ENCODE peak calls at places on chromosomes 13 and 19, in nine cellular contexts. One of them, this sample, is unnamed.

GRCh38 chr19:2255982-2256685 is at the start of gene JSRP1:
- DNase-seq in HS-5: no peak
- DNase-seq in upper lobe of right lung: no peak
- DNase-seq in brain pericyte: no peak
- DNase-seq in AG04450: no peak
- DNase-seq in globus pallidus: no peak
- DNase-seq in RCC 7860: no peak
- DNase-seq in right lobe of liver: no peak
- DNase-seq in iris pigment epithelial cell: no peak
- DNase-seq in this sample: no peak

GRCh38 chr13:40221460-40222201 is 444.8 kb downstream of the FOXO1 start:
- DNase-seq in HS-5: no peak
- DNase-seq in upper lobe of right lung: no peak
- DNase-seq in brain pericyte: no peak
- DNase-seq in AG04450: no peak
- DNase-seq in globus pallidus: no peak
- DNase-seq in RCC 7860: peak; percentile 38
- DNase-seq in right lobe of liver: no peak
- DNase-seq in iris pigment epithelial cell: peak; percentile 99
- DNase-seq in this sample: no peak

GRCh38 chr13:62246581-62246980 is 830.9 kb upstream of the PCDH20 start:
- DNase-seq in HS-5: no peak
- DNase-seq in upper lobe of right lung: no peak
- DNase-seq in brain pericyte: no peak
- DNase-seq in AG04450: no peak
- DNase-seq in globus pallidus: no peak
- DNase-seq in RCC 7860: no peak
- DNase-seq in right lobe of liver: no peak
- DNase-seq in iris pigment epithelial cell: no peak
- DNase-seq in this sample: no peak

GRCh38 chr13:105272660-105273631 is 1262.5 kb downstream of the EFNB2 start:
- DNase-seq in HS-5: no peak
- DNase-seq in upper lobe of right lung: no peak
- DNase-seq in brain pericyte: no peak
- DNase-seq in AG04450: no peak
- DNase-seq in globus pallidus: peak; percentile 11
- DNase-seq in RCC 7860: no peak
- DNase-seq in right lobe of liver: no peak
- DNase-seq in iris pigment epithelial cell: peak; percentile 7
- DNase-seq in this sample: no peak

GRCh38 chr13:46609726-46610125 is 56.8 kb downstream of the LRCH1 start:
- DNase-seq in HS-5: no peak
- DNase-seq in upper lobe of right lung: no peak
- DNase-seq in brain pericyte: no peak
- DNase-seq in AG04450: no peak
- DNase-seq in globus pallidus: no peak
- DNase-seq in RCC 7860: no peak
- DNase-seq in right lobe of liver: no peak
- DNase-seq in iris pigment epithelial cell: no peak
- DNase-seq in this sample: no peak

GRCh38 chr19:4578552-4579248 is 19.2 kb upstream of the SEMA6B start:
- DNase-seq in HS-5: no peak
- DNase-seq in upper lobe of right lung: no peak
- DNase-seq in brain pericyte: no peak
- DNase-seq in AG04450: no peak
- DNase-seq in globus pallidus: no peak
- DNase-seq in RCC 7860: no peak
- DNase-seq in right lobe of liver: no peak
- DNase-seq in iris pigment epithelial cell: no peak
- DNase-seq in this sample: no peak

GRCh38 chr19:6030214-6030507 is 52.2 kb upstream of the RANBP3 start:
- DNase-seq in HS-5: peak; percentile 70
- DNase-seq in upper lobe of right lung: no peak
- DNase-seq in brain pericyte: no peak
- DNase-seq in AG04450: peak; percentile 36
- DNase-seq in globus pallidus: no peak
- DNase-seq in RCC 7860: no peak
- DNase-seq in right lobe of liver: no peak
- DNase-seq in iris pigment epithelial cell: peak; percentile 94
- DNase-seq in this sample: no peak

GRCh38 chr13:98543380-98544104 is 33.4 kb downstream of the STK24 start:
- DNase-seq in HS-5: no peak
- DNase-seq in upper lobe of right lung: peak; percentile 51
- DNase-seq in brain pericyte: no peak
- DNase-seq in AG04450: no peak
- DNase-seq in globus pallidus: no peak
- DNase-seq in RCC 7860: no peak
- DNase-seq in right lobe of liver: no peak
- DNase-seq in iris pigment epithelial cell: no peak
- DNase-seq in this sample: no peak

GRCh38 chr13:93726173-93727019 is 499.8 kb downstream of the GPC6 start:
- DNase-seq in HS-5: no peak
- DNase-seq in upper lobe of right lung: no peak
- DNase-seq in brain pericyte: no peak
- DNase-seq in AG04450: no peak
- DNase-seq in globus pallidus: no peak
- DNase-seq in RCC 7860: no peak
- DNase-seq in right lobe of liver: no peak
- DNase-seq in iris pigment epithelial cell: no peak
- DNase-seq in this sample: no peak

GRCh38 chr13:107238262-107238661 is 670.3 kb upstream of the ARGLU1 start:
- DNase-seq in HS-5: no peak
- DNase-seq in upper lobe of right lung: no peak
- DNase-seq in brain pericyte: no peak
- DNase-seq in AG04450: no peak
- DNase-seq in globus pallidus: no peak
- DNase-seq in RCC 7860: no peak
- DNase-seq in right lobe of liver: no peak
- DNase-seq in iris pigment epithelial cell: no peak
- DNase-seq in this sample: no peak

GRCh38 chr13:30466841-30467252 is 1.1 kb upstream of the HMGB1 start:
- DNase-seq in HS-5: no peak
- DNase-seq in upper lobe of right lung: no peak
- DNase-seq in brain pericyte: no peak
- DNase-seq in AG04450: no peak
- DNase-seq in globus pallidus: no peak
- DNase-seq in RCC 7860: no peak
- DNase-seq in right lobe of liver: no peak
- DNase-seq in iris pigment epithelial cell: no peak
- DNase-seq in this sample: no peak

GRCh38 chr19:29660835-29661234 is 4.4 kb upstream of the PLEKHF1 start:
- DNase-seq in HS-5: no peak
- DNase-seq in upper lobe of right lung: peak; percentile 27
- DNase-seq in brain pericyte: no peak
- DNase-seq in AG04450: no peak
- DNase-seq in globus pallidus: no peak
- DNase-seq in RCC 7860: no peak
- DNase-seq in right lobe of liver: no peak
- DNase-seq in iris pigment epithelial cell: peak; percentile 15
- DNase-seq in this sample: peak; percentile 72

GRCh38 chr13:74465279-74465678 is 331.1 kb upstream of the KLF12 start:
- DNase-seq in HS-5: no peak
- DNase-seq in upper lobe of right lung: no peak
- DNase-seq in brain pericyte: no peak
- DNase-seq in AG04450: no peak
- DNase-seq in globus pallidus: no peak
- DNase-seq in RCC 7860: no peak
- DNase-seq in right lobe of liver: no peak
- DNase-seq in iris pigment epithelial cell: no peak
- DNase-seq in this sample: no peak

GRCh38 chr19:31139871-31140505 is 209.2 kb downstream of the TSHZ3 start:
- DNase-seq in HS-5: peak; percentile 79
- DNase-seq in upper lobe of right lung: no peak
- DNase-seq in brain pericyte: no peak
- DNase-seq in AG04450: peak; percentile 45
- DNase-seq in globus pallidus: no peak
- DNase-seq in RCC 7860: peak; percentile 93
- DNase-seq in right lobe of liver: no peak
- DNase-seq in iris pigment epithelial cell: peak; percentile 78
- DNase-seq in this sample: no peak

GRCh38 chr13:113887700-113888201 is 23.9 kb upstream of the GAS6 start:
- DNase-seq in HS-5: no peak
- DNase-seq in upper lobe of right lung: no peak
- DNase-seq in brain pericyte: no peak
- DNase-seq in AG04450: no peak
- DNase-seq in globus pallidus: no peak
- DNase-seq in RCC 7860: no peak
- DNase-seq in right lobe of liver: no peak
- DNase-seq in iris pigment epithelial cell: no peak
- DNase-seq in this sample: no peak

GRCh38 chr19:4260605-4261191 is 13.8 kb downstream of the YJU2 start:
- DNase-seq in HS-5: no peak
- DNase-seq in upper lobe of right lung: no peak
- DNase-seq in brain pericyte: no peak
- DNase-seq in AG04450: no peak
- DNase-seq in globus pallidus: no peak
- DNase-seq in RCC 7860: no peak
- DNase-seq in right lobe of liver: no peak
- DNase-seq in iris pigment epithelial cell: no peak
- DNase-seq in this sample: no peak

This sample was measured in K562.